ENCODE peak calls at places on chromosomes 7 and 10, in six cellular contexts. I, U, Z, O, F and P are unnamed samples.

GRCh38 chr7:130210181-130210935 is 2.7 kb downstream of the SSMEM1 start:
- DNase-seq in F (no peak), U (no peak), O (no peak), Z (no peak), I (no peak), P (peak; percentile 28)

GRCh38 chr10:88889559-88890337 is 9.7 kb downstream of the STAMBPL1 start:
- DNase-seq in I (no peak), Z (no peak), U (no peak), F (no peak), O (no peak), P (no peak)

GRCh38 chr7:12570529-12571461 is at the start of gene SCIN:
- DNase-seq in I (peak; percentile 36), U (peak; percentile 25), Z (peak; percentile 27), O (no peak), F (peak; percentile 11), P (peak; percentile 45)

GRCh38 chr7:69228212-69228811 is 370.0 kb upstream of the AUTS2 start:
- DNase-seq in U (no peak), O (no peak), F (no peak), Z (no peak), I (no peak), P (no peak)

GRCh38 chr10:12847361-12847975 is 154.0 kb downstream of the CCDC3 start:
- DNase-seq in U (peak; percentile 24), F (no peak), Z (no peak), I (peak; percentile 60), O (peak; percentile 51), P (peak; percentile 67)

GRCh38 chr7:24052572-24053223 is 231.3 kb upstream of the NPY start:
- DNase-seq in U (no peak), Z (no peak), I (peak; percentile 20), O (no peak), F (no peak), P (peak; percentile 90)

GRCh38 chr7:133491846-133492652 is 239.2 kb downstream of the EXOC4 start:
- DNase-seq in O (no peak), I (no peak), F (no peak), U (no peak), Z (no peak), P (peak; percentile 71)

GRCh38 chr7:7526006-7526405 is 9.7 kb downstream of the COL28A1 start:
- DNase-seq in F (no peak), O (no peak), U (no peak), I (no peak), Z (no peak), P (no peak)

GRCh38 chr10:43259248-43259980 is 7.5 kb downstream of the RASGEF1A start:
- DNase-seq in O (no peak), I (no peak), F (no peak), U (no peak), Z (no peak), P (no peak)

GRCh38 chr7:4794591-4795350 is 19.3 kb downstream of the AP5Z1 start:
- DNase-seq in F (no peak), O (no peak), Z (no peak), U (no peak), I (no peak), P (no peak)

GRCh38 chr10:28367865-28368541 is 65.1 kb upstream of the MPP7 start:
- DNase-seq in F (peak; percentile 60), I (no peak), O (no peak), U (no peak), Z (no peak), P (peak; percentile 34)

GRCh38 chr10:8242295-8242872 is 187.9 kb downstream of the GATA3 start:
- DNase-seq in F (no peak), Z (no peak), I (no peak), U (no peak), O (no peak), P (no peak)

GRCh38 chr7:151060113-151060415 is 675 bp downstream of the SLC4A2 start:
- DNase-seq in Z (no peak), O (no peak), U (no peak), F (no peak), I (no peak), P (no peak)
- TF ChIP-seq CTCF in Z (no peak), O (no peak), U (no peak), F (no peak), I (no peak), P (no peak)

GRCh38 chr7:134936893-134937520 is 49.3 kb upstream of the AGBL3 start:
- DNase-seq in I (no peak), F (no peak), Z (no peak), O (no peak), U (no peak), P (no peak)
- H3K4me1 ChIP-seq in I (no peaks in the 10 kb centered on the region), F (no peaks in the 10 kb centered on the region), Z (no peaks in the 10 kb centered on the region), O (peaks cover 63% of the 10 kb centered on the region), U (peaks cover 10% of the 10 kb centered on the region), P (no peaks in the 10 kb centered on the region)

DNA sequence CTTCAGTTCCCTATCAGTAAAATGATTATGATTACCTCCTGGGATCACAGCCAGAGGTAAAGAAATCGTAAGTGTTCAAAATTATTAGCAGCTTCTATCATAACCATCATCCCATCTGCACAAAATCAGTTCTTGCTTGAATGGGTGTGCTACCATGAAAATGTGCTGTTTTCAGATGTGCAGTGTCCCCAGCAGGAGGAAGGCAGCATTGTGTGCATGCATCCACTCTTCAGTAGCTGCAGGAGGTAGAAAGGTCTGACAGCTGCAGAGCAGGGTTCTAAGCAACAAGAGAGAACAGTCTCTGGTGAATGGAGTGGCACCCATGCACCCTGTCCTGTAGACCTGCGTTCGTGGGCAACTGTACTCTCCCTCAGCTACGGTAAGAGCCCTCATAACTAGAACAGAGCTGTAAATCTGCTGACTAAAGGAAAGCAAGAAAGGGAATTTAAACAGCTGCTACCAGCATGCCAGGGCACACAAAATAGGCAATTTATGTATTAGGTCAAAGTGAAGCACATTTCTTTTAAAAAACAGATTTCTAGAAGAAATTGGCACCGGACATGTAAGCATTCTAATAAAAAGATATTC is 21.2 kb downstream of the VSTM2A start:
- DNase-seq in Z (no peak), I (no peak), F (no peak), U (no peak), O (no peak), P (no peak)
- TF ChIP-seq CTCF in Z (no peak), I (peak; percentile 23), F (no peak), U (no peak), O (no peak), P (no peak)

DNA sequence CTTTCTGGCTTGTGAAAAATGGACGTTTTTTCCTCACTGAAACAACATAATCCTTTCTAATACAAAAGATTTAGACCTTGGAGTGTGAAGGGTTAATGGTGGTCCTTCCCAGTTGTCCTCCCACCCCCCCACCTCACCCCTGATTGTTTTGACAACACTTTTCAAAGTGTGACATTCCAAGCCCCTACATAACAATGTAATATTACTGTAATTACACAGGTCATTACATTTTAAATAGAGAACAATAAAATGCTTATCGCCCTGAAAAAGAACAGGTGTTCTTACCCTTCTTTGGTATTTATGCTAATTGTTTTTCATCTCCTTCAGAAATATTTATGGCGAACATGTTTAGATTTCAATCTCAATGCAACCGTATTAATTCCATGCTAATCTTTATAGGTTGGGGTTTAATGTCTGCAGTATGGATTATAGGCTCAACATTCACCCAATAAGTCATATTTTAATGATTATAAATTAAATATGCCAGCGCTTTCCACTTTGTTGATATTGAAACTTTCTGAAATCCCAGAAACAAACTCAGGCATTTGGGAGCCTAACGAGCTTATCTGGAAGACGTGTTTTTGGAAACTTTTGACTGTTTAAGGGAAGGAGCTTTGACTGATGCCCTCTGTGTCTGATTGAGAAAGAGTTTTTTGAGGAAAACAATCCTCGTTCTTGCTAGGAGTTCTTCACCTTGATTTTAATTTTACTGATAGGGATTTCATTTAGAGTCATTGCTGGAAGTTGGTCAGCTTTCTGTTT is 5.1 kb downstream of the TCF7L2 start:
- DNase-seq in O (no peak), F (no peak), I (no peak), U (no peak), Z (no peak), P (no peak)
- H3K4me1 ChIP-seq in O (peaks cover 66% of the 10 kb centered on the region), F (peaks cover 5% of the 10 kb centered on the region), I (peaks cover 22% of the 10 kb centered on the region), U (peaks cover 37% of the 10 kb centered on the region), Z (peaks cover 43% of the 10 kb centered on the region), P (peaks cover 75% of the 10 kb centered on the region)

GRCh38 chr10:114279886-114280644 is 41.0 kb downstream of the VWA2 start:
- DNase-seq in U (no peak), O (no peak), I (no peak), Z (no peak), F (no peak), P (no peak)

GRCh38 chr10:114281006-114281405 is 42.0 kb downstream of the VWA2 start:
- DNase-seq in O (no peak), F (no peak), I (no peak), Z (no peak), U (no peak), P (no peak)

GRCh38 chr10:114278884-114279191 is 39.8 kb downstream of the VWA2 start:
- DNase-seq in Z (no peak), I (no peak), U (no peak), O (no peak), F (no peak), P (no peak)

GRCh38 chr10:114278140-114278883 is 39.3 kb downstream of the VWA2 start:
- DNase-seq in Z (no peak), U (no peak), O (no peak), I (no peak), F (no peak), P (no peak)

GRCh38 chr10:114279289-114279688 is 40.2 kb downstream of the VWA2 start:
- DNase-seq in O (no peak), Z (no peak), U (no peak), F (no peak), I (no peak), P (no peak)
- TF ChIP-seq CTCF in O (no peak), Z (no peak), U (no peak), F (no peak), I (no peak), P (no peak)

GRCh38 chr7:106864298-106865081 is 592 bp upstream of the PIK3CG start:
- DNase-seq in U (no peak), F (no peak), Z (no peak), I (no peak), O (no peak), P (peak; percentile 77)
- H3K4me1 ChIP-seq in U (peaks cover 4% of the 10 kb centered on the region), F (peaks cover 48% of the 10 kb centered on the region), Z (no peaks in the 10 kb centered on the region), I (peaks cover 4% of the 10 kb centered on the region), O (peaks cover 13% of the 10 kb centered on the region), P (peaks cover 35% of the 10 kb centered on the region)

DNA sequence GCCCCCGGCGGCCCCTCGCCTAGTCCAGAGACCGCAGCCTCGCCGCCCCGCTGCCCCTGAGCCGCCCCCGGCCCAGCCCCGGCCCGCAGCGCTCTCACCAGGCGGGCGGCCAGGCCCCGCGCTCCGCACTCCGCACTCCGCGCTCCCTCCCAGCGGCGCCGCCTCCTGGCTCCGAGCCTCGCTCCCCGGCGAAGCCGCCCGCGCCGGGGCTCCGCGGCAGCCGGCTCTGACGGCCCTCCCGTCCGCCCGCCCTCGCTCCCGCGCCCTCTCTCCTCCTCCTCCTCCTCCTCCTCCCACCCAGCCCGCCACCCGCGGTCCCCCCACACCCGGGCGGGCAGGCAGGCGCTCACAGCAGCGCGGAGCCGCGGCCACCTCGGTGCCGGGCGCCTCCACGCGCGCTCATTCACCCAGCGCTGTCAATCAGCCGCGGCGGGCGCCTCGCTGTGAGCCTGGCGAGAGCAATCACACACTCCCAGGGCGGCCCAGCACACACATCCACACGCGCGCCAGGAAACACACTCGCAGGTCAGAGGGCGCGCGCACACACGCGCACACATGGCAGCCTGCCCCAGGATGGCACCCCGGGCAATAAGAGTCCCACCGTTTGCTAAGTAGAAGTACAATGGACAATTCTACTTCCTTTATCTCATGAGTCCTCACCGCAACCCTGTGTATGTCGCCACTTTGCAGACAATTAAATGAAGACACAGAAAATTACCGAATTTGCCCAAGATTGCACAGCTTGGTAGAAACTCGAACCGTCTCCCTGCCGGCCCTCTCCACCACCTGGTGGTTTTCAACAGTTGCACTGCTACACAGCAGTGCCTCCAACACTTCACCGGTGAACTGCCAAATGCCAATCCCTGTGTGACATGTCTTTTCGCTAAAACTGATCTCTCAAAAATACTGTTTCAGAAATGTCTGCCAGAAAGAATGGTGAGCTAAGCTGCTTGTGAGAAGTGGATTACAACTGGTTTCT is at the start of gene PRRT4:
- DNase-seq in I (peak; percentile 69), Z (peak; percentile 50), O (no peak), F (peak; percentile 43), U (peak; percentile 28), P (peak; percentile 72)
- TF ChIP-seq CTCF in I (peak; percentile 46), Z (no peak), O (no peak), F (no peak), U (no peak), P (peak; percentile 28)

GRCh38 chr10:11144626-11145497 is 127.2 kb downstream of the CELF2 start:
- DNase-seq in F (no peak), I (no peak), O (no peak), Z (no peak), U (no peak), P (no peak)
- H3K4me1 ChIP-seq in F (peaks cover 95% of the 10 kb centered on the region), I (no peaks in the 10 kb centered on the region), O (peaks cover 51% of the 10 kb centered on the region), Z (peaks cover 50% of the 10 kb centered on the region), U (no peaks in the 10 kb centered on the region), P (no peaks in the 10 kb centered on the region)